ENCODE peak calls at places on chromosome 7, in five cellular contexts. M is HepG2, C is GM12878, L is NT2/D1, T is H1. O is an unnamed sample.

GRCh38 chr7:142796001-142796500 is 25.3 kb downstream of the PRSS2 start:
- DNase-seq in M (no peak), C (no peak), L (no peak), T (no peak), O (no peak)

GRCh38 chr7:4799508-4800268 is 24.3 kb downstream of the AP5Z1 start:
- DNase-seq in M (no peak), C (no peak), L (no peak), T (no peak), O (no peak)

GRCh38 chr7:47543056-47543455 is 38.9 kb downstream of the TNS3 start:
- DNase-seq in M (no peak), C (no peak), L (no peak), T (no peak), O (no peak)

GRCh38 chr7:69540275-69540674 is 58.0 kb upstream of the AUTS2 start:
- DNase-seq in M (no peak), C (no peak), L (no peak), T (no peak), O (no peak)

GRCh38 chr7:39621784-39622411 is 1.5 kb upstream of the RALA start:
- DNase-seq in M (no peak), C (no peak), L (no peak), T (no peak), O (no peak)

GRCh38 chr7:95859434-95859833 is 87.1 kb downstream of the DYNC1I1 start:
- DNase-seq in M (no peak), C (no peak), L (peak; percentile 62), T (no peak), O (no peak)

GRCh38 chr7:22184549-22185199 is 172.3 kb downstream of the RAPGEF5 start:
- DNase-seq in M (no peak), C (no peak), L (peak; percentile 90), T (no peak), O (no peak)

GRCh38 chr7:103011650-103012049 is 62.9 kb downstream of the FBXL13 start:
- DNase-seq in M (no peak), C (no peak), L (no peak), T (no peak), O (no peak)

GRCh38 chr7:92306153-92306552 is 60.4 kb downstream of the ANKIB1 start:
- DNase-seq in M (no peak), C (no peak), L (no peak), T (no peak), O (no peak)

GRCh38 chr7:140349172-140349771 is 49.1 kb downstream of the SLC37A3 start:
- DNase-seq in M (no peak), C (no peak), L (no peak), T (no peak), O (no peak)

GRCh38 chr7:122984021-122984420 is 11.5 kb downstream of the TAS2R16 start:
- DNase-seq in M (no peak), C (no peak), L (no peak), T (no peak), O (no peak)

GRCh38 chr7:120272261-120272895 is 597 bp upstream of the KCND2 start:
- DNase-seq in M (peak; percentile 22), C (peak; percentile 27), L (peak; percentile 36), T (peak; percentile 54), O (peak; percentile 55)

GRCh38 chr7:130127404-130128395 is 57.4 kb downstream of the KLHDC10 start:
- DNase-seq in M (no peak), C (no peak), L (no peak), T (no peak), O (no peak)

GRCh38 chr7:90222811-90223725 is 11.5 kb downstream of the STEAP2 start:
- DNase-seq in M (peak; percentile 28), C (no peak), L (no peak), T (no peak), O (no peak)

GRCh38 chr7:16838386-16838785 is 33.6 kb upstream of the AGR2 start:
- DNase-seq in M (no peak), C (no peak), L (no peak), T (no peak), O (no peak)

GRCh38 chr7:117296066-117296465 is 26.8 kb downstream of the WNT2 start:
- DNase-seq in M (no peak), C (no peak), L (no peak), T (no peak), O (no peak)

GRCh38 chr7:69359003-69359555 is 239.2 kb upstream of the AUTS2 start:
- DNase-seq in M (no peak), C (no peak), L (no peak), T (no peak), O (no peak)

GRCh38 chr7:19060870-19061269 is 56.6 kb downstream of the TWIST1 start:
- DNase-seq in M (no peak), C (no peak), L (no peak), T (no peak), O (no peak)

GRCh38 chr7:29119538-29119937 is 26.8 kb downstream of the CPVL start:
- DNase-seq in M (no peak), C (no peak), L (no peak), T (no peak), O (peak; percentile 6)

GRCh38 chr7:132527467-132528410 is 48.5 kb downstream of the PLXNA4 start:
- DNase-seq in M (no peak), C (no peak), L (no peak), T (no peak), O (no peak)

DNA sequence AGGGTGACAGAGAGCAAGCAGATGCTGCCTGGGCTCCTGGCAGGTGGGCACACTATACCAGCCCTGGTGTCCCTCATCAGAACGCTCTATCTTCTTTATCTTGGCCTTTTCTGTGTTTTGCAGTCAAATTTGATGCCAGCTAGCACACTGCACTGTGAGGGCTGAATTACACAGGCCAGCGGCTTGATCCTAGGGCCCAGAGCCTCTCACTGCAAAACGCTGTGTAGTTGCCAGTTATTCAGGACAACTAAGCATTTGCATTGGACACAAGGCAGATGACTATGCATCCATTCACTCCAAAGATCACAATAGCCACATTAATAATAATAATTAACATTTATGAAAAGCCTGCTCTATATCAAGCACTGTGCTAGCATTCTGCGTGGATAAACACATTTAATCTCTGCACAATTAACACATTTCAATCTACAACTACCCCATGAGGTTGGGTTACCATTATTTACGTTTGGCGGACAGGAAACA is 100.3 kb downstream of the PAXIP1 start:
- DNase-seq in M (no peak), C (no peak), L (no peak), T (no peak), O (no peak)
- TF ChIP-seq SUZ12 in M (no peak), C (no peak), L (no peak), T (no peak), O (no peak)

GRCh38 chr7:8291742-8292141 is 29.8 kb upstream of the ICA1 start:
- DNase-seq in M (no peak), C (no peak), L (no peak), T (no peak), O (no peak)

GRCh38 chr7:8296362-8296659 is 34.3 kb upstream of the ICA1 start:
- DNase-seq in M (no peak), C (no peak), L (no peak), T (no peak), O (no peak)

GRCh38 chr7:8290645-8291308 is 28.8 kb upstream of the ICA1 start:
- DNase-seq in M (no peak), C (no peak), L (no peak), T (no peak), O (peak; percentile 21)

GRCh38 chr7:8295638-8296361 is 33.8 kb upstream of the ICA1 start:
- DNase-seq in M (peak; percentile 80), C (peak; percentile 43), L (peak; percentile 93), T (no peak), O (peak; percentile 64)
- TF ChIP-seq SUZ12 in M (no peak), C (no peak), L (no peak), T (no peak), O (no peak)

DNA sequence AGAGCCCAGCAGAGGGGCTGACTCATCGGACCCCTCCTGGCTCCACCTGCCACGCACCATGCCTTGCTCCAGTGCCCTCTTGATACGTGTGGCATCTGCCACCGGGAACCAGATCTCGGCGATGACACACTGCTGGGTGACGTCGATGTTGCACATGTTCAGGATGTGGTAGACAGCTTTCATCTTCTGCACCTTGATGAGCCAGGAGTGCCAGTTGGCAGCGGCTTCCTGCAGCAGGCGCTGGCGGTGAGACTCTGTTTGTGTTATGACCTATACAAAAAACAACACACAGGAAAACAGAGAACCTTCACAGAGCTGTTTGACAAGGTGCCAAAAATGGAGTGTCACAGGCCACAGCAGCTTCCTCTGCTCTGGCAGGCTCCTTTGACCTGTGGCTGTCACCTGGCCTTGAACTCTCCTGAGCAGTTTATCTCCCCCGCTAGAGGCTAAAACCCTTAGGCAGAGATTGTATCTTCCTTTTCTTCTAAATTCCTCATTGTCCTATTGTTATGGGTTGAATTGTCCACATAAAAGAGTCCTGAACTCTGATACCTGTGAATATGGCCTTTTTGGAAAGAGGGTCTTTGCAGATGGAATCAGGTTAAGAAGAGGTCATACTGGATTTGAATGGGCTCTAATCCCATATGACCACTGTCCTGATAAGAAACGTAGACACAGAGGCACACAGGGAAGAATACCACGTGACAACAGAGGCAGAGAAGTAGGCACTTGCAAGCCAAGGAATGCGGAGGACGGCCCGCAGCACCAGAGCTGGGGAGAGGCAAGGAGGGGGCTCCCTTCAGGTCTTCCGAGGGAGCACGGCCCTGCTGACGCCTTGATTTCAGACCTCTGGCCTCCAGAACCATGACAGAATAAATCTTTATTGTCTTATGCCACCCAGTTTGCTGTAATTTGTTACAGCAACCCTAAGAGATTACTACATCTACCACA is 45.0 kb upstream of the TMEM213 start:
- DNase-seq in M (peak; percentile 92), C (peak; percentile 38), L (no peak), T (no peak), O (no peak)
- TF ChIP-seq SUZ12 in M (no peak), C (no peak), L (no peak), T (no peak), O (no peak)

GRCh38 chr7:151178236-151178635 is 8.8 kb downstream of the ASB10 start:
- DNase-seq in M (no peak), C (no peak), L (no peak), T (no peak), O (no peak)

GRCh38 chr7:151179946-151180345 is 7.1 kb downstream of the ASB10 start:
- DNase-seq in M (no peak), C (no peak), L (no peak), T (no peak), O (no peak)

GRCh38 chr7:151178831-151179230 is 8.2 kb downstream of the ASB10 start:
- DNase-seq in M (no peak), C (no peak), L (no peak), T (no peak), O (no peak)

GRCh38 chr7:151179287-151179860 is 7.7 kb downstream of the ASB10 start:
- DNase-seq in M (no peak), C (no peak), L (no peak), T (no peak), O (no peak)

DNA sequence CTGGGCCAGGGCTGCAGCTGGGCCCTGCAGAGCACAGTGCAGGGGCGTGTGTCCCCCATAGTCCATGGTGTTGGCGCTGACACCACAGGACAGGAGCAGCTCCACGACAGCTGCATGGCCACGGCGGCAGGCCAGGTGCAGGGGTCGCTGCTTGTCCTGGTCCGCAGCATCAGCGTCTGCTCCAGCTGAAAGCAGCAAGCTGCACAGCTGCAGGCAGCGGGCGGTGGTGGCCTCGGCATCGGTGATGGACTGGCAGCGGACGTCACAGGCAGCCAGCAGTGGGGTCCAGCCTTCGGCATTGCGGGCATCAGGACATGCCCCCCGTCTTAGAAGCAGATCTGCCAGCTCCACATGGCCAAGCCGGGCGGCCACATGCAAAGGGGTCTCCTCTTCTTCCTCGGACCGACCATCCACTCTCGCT is 6.0 kb downstream of the ASB10 start:
- DNase-seq in M (no peak), C (no peak), L (no peak), T (no peak), O (no peak)
- TF ChIP-seq SUZ12 in M (no peak), C (no peak), L (no peak), T (no peak), O (no peak)

GRCh38 chr7:135537905-135538304 is 19.8 kb upstream of the NUP205 start:
- DNase-seq in M (no peak), C (no peak), L (no peak), T (no peak), O (no peak)
- TF ChIP-seq SUZ12 in M (no peak), C (no peak), L (no peak), T (no peak), O (no peak)

GRCh38 chr7:110386914-110387313 is 704.0 kb upstream of the LRRN3 start:
- DNase-seq in M (peak; percentile 57), C (no peak), L (no peak), T (no peak), O (no peak)
- TF ChIP-seq SUZ12 in M (no peak), C (no peak), L (no peak), T (no peak), O (no peak)

O was measured in HEK293T.